ENCODE peak calls at places on chromosomes 6 and 20, in ten cellular contexts. One of them, this sample, is unnamed.
A peak's percentile ranks its signal among the peaks of the same experiment; 100 is the strongest.

GRCh38 chr6:139603554-139603953 is 229.1 kb upstream of the CITED2 start:
- DNase-seq in GM23248: no peak
- DNase-seq in DND-41: no peak
- DNase-seq in fibroblast of lung: no peak
- DNase-seq in PC-3: no peak
- DNase-seq in hepatocyte: peak; percentile 19
- DNase-seq in mammary epithelial cell: no peak
- DNase-seq in neural progenitor cell: no peak
- DNase-seq in SK-N-MC: no peak
- DNase-seq in MM.1S: no peak
- DNase-seq in this sample: no peak

GRCh38 chr6:112330877-112331260 is 16.3 kb upstream of the RFPL4B start:
- DNase-seq in GM23248: no peak
- DNase-seq in DND-41: no peak
- DNase-seq in fibroblast of lung: no peak
- DNase-seq in PC-3: no peak
- DNase-seq in hepatocyte: no peak
- DNase-seq in mammary epithelial cell: no peak
- DNase-seq in neural progenitor cell: no peak
- DNase-seq in SK-N-MC: no peak
- DNase-seq in MM.1S: no peak
- DNase-seq in this sample: no peak

GRCh38 chr20:59273699-59274380 is 26.6 kb upstream of the EDN3 start:
- DNase-seq in GM23248: no peak
- DNase-seq in DND-41: no peak
- DNase-seq in fibroblast of lung: no peak
- DNase-seq in PC-3: no peak
- DNase-seq in hepatocyte: no peak
- DNase-seq in mammary epithelial cell: no peak
- DNase-seq in neural progenitor cell: no peak
- DNase-seq in SK-N-MC: no peak
- DNase-seq in MM.1S: no peak
- DNase-seq in this sample: no peak

GRCh38 chr6:3421763-3422456 is 34.9 kb downstream of the SLC22A23 start:
- DNase-seq in GM23248: peak; percentile 94
- DNase-seq in DND-41: no peak
- DNase-seq in fibroblast of lung: peak; percentile 30
- DNase-seq in PC-3: peak; percentile 64
- DNase-seq in hepatocyte: peak; percentile 44
- DNase-seq in mammary epithelial cell: peak; percentile 49
- DNase-seq in neural progenitor cell: no peak
- DNase-seq in SK-N-MC: no peak
- DNase-seq in MM.1S: no peak
- DNase-seq in this sample: peak; percentile 85

GRCh38 chr20:28562510-28562898 is 2695.0 kb upstream of the DEFB115 start:
- DNase-seq in GM23248: peak; percentile 89
- DNase-seq in DND-41: no peak
- DNase-seq in fibroblast of lung: peak; percentile 54
- DNase-seq in PC-3: peak; percentile 52
- DNase-seq in hepatocyte: peak; percentile 5
- DNase-seq in mammary epithelial cell: no peak
- DNase-seq in neural progenitor cell: no peak
- DNase-seq in SK-N-MC: no peak
- DNase-seq in MM.1S: no peak
- DNase-seq in this sample: no peak

GRCh38 chr20:35329435-35330139 is 37.4 kb upstream of the FAM83C start:
- DNase-seq in GM23248: peak; percentile 51
- DNase-seq in DND-41: peak; percentile 63
- DNase-seq in fibroblast of lung: peak; percentile 46
- DNase-seq in PC-3: peak; percentile 83
- DNase-seq in hepatocyte: peak; percentile 56
- DNase-seq in mammary epithelial cell: peak; percentile 31
- DNase-seq in neural progenitor cell: peak; percentile 65
- DNase-seq in SK-N-MC: no peak
- DNase-seq in MM.1S: peak; percentile 50
- DNase-seq in this sample: no peak

GRCh38 chr6:52435345-52435744 is 15.2 kb downstream of the EFHC1 start:
- DNase-seq in GM23248: no peak
- DNase-seq in DND-41: no peak
- DNase-seq in fibroblast of lung: no peak
- DNase-seq in PC-3: no peak
- DNase-seq in hepatocyte: no peak
- DNase-seq in mammary epithelial cell: no peak
- DNase-seq in neural progenitor cell: no peak
- DNase-seq in SK-N-MC: no peak
- DNase-seq in MM.1S: no peak
- DNase-seq in this sample: no peak

GRCh38 chr20:62216636-62217566 is 3.2 kb downstream of the HRH3 start:
- DNase-seq in GM23248: no peak
- DNase-seq in DND-41: peak; percentile 39
- DNase-seq in fibroblast of lung: no peak
- DNase-seq in PC-3: no peak
- DNase-seq in hepatocyte: no peak
- DNase-seq in mammary epithelial cell: no peak
- DNase-seq in neural progenitor cell: no peak
- DNase-seq in SK-N-MC: no peak
- DNase-seq in MM.1S: no peak
- DNase-seq in this sample: no peak

DNA sequence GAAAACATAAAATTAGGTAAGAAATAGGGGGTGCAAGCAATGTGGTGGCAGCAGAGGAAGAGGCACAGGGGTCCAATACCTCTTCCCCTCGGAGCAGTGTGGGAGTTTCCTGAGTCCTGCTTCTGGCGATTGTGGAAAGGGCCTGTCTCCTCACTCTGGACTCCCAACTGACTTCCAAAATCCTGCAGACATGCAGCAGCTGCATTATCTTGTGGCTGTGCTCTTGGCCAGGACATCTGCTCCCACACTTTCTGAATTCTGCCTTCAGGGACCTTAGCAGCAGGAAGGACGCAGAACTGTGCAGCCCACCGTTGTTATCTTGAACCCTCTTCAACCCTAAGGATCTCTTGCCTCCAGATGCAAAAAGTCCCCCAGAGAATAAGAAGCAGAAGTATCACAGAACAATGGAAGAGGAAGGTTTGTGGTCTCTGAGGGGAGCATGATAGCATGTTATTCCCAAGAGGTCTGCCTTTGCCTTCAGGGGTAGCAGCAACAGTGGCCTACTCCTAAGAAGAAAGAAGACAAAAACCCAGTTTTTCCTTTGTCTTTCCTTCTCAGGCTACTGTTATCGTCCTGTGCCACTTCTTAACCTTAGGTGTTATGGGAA is 102.5 kb upstream of the EMILIN3 start:
- DNase-seq in GM23248: no peak
- DNase-seq in DND-41: no peak
- DNase-seq in fibroblast of lung: no peak
- DNase-seq in PC-3: no peak
- DNase-seq in hepatocyte: no peak
- DNase-seq in mammary epithelial cell: no peak
- DNase-seq in neural progenitor cell: no peak
- DNase-seq in SK-N-MC: no peak
- DNase-seq in MM.1S: no peak
- DNase-seq in this sample: no peak
- TF ChIP-seq EZH2 in GM23248: no peak
- TF ChIP-seq EZH2 in DND-41: no peak
- TF ChIP-seq EZH2 in fibroblast of lung: no peak
- TF ChIP-seq EZH2 in PC-3: no peak
- TF ChIP-seq EZH2 in hepatocyte: no peak
- TF ChIP-seq EZH2 in mammary epithelial cell: no peak
- TF ChIP-seq EZH2 in neural progenitor cell: no peak
- TF ChIP-seq EZH2 in SK-N-MC: no peak
- TF ChIP-seq EZH2 in MM.1S: no peak
- TF ChIP-seq EZH2 in this sample: no peak

GRCh38 chr6:41636803-41637178 is 1.5 kb upstream of the MDFI start:
- DNase-seq in GM23248: no peak
- DNase-seq in DND-41: no peak
- DNase-seq in fibroblast of lung: no peak
- DNase-seq in PC-3: peak; percentile 91
- DNase-seq in hepatocyte: peak; percentile 89
- DNase-seq in mammary epithelial cell: peak; percentile 91
- DNase-seq in neural progenitor cell: peak; percentile 37
- DNase-seq in SK-N-MC: no peak
- DNase-seq in MM.1S: no peak
- DNase-seq in this sample: peak; percentile 51

GRCh38 chr6:41635365-41635764 is 2.9 kb upstream of the MDFI start:
- DNase-seq in GM23248: no peak
- DNase-seq in DND-41: no peak
- DNase-seq in fibroblast of lung: no peak
- DNase-seq in PC-3: no peak
- DNase-seq in hepatocyte: no peak
- DNase-seq in mammary epithelial cell: no peak
- DNase-seq in neural progenitor cell: no peak
- DNase-seq in SK-N-MC: no peak
- DNase-seq in MM.1S: no peak
- DNase-seq in this sample: no peak

GRCh38 chr6:41638801-41639555 is 710 bp downstream of the MDFI start:
- DNase-seq in GM23248: no peak
- DNase-seq in DND-41: no peak
- DNase-seq in fibroblast of lung: peak; percentile 33
- DNase-seq in PC-3: no peak
- DNase-seq in hepatocyte: peak; percentile 81
- DNase-seq in mammary epithelial cell: peak; percentile 39
- DNase-seq in neural progenitor cell: peak; percentile 73
- DNase-seq in SK-N-MC: no peak
- DNase-seq in MM.1S: no peak
- DNase-seq in this sample: peak; percentile 20

GRCh38 chr6:41638002-41638800 is at the start of gene MDFI:
- DNase-seq in GM23248: no peak
- DNase-seq in DND-41: peak; percentile 57
- DNase-seq in fibroblast of lung: no peak
- DNase-seq in PC-3: no peak
- DNase-seq in hepatocyte: peak; percentile 79
- DNase-seq in mammary epithelial cell: peak; percentile 23
- DNase-seq in neural progenitor cell: peak; percentile 81
- DNase-seq in SK-N-MC: no peak
- DNase-seq in MM.1S: no peak
- DNase-seq in this sample: peak; percentile 41

DNA sequence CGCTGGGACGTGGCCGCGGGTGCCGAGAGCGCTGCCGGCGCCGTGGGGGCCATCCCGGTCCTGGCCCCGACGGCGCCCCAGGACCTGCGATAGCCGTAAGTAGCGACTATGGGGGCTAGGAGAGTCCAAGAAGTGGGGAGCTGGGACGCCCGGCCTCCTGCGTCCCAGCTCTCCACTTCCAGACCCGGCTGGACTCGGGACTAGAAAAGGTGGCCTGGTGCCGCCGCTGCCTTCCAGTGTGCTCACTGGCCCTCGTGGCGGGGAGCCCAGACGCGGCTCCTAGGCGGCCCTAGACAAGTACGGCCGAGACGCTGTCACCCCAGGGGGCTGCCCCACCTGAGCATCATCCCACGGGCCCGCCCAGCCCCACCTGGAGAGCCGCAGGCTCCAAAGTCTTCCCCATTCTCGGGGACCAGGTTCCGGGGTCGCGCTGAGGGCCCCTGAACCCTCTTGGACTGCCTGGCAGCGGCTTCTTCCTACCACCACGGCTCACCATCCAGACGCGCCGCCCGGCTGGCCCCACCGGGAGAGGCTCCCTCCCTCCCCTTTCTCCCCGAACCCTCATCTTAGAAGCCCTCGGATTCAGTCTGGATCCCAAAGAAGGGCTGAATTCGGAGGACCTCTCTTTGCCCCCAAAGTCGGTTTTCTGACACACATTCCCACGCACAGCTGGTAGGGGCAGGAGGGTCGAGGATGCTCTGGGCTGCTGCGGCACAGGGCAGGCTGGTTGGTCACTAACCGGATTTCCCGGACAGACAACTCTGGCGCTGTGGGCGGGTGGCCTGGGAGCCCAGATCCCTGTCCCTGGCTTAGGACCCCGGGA is 878 bp upstream of the MDFI start:
- DNase-seq in GM23248: no peak
- DNase-seq in DND-41: no peak
- DNase-seq in fibroblast of lung: no peak
- DNase-seq in PC-3: peak; percentile 66
- DNase-seq in hepatocyte: peak; percentile 41
- DNase-seq in mammary epithelial cell: peak; percentile 46
- DNase-seq in neural progenitor cell: peak; percentile 62
- DNase-seq in SK-N-MC: no peak
- DNase-seq in MM.1S: no peak
- DNase-seq in this sample: peak; percentile 36
- TF ChIP-seq EZH2 in GM23248: no peak
- TF ChIP-seq EZH2 in DND-41: no peak
- TF ChIP-seq EZH2 in fibroblast of lung: peak; percentile 96
- TF ChIP-seq EZH2 in PC-3: no peak
- TF ChIP-seq EZH2 in hepatocyte: no peak
- TF ChIP-seq EZH2 in mammary epithelial cell: no peak
- TF ChIP-seq EZH2 in neural progenitor cell: peak; percentile 97
- TF ChIP-seq EZH2 in SK-N-MC: no peak
- TF ChIP-seq EZH2 in MM.1S: no peak
- TF ChIP-seq EZH2 in this sample: peak; percentile 29

GRCh38 chr6:10411915-10412164 is 3.0 kb downstream of the TFAP2A start:
- DNase-seq in GM23248: no peak
- DNase-seq in DND-41: no peak
- DNase-seq in fibroblast of lung: no peak
- DNase-seq in PC-3: no peak
- DNase-seq in hepatocyte: no peak
- DNase-seq in mammary epithelial cell: no peak
- DNase-seq in neural progenitor cell: no peak
- DNase-seq in SK-N-MC: no peak
- DNase-seq in MM.1S: no peak
- DNase-seq in this sample: peak; percentile 64

GRCh38 chr6:10410214-10410873 is 4.5 kb downstream of the TFAP2A start:
- DNase-seq in GM23248: no peak
- DNase-seq in DND-41: no peak
- DNase-seq in fibroblast of lung: no peak
- DNase-seq in PC-3: peak; percentile 31
- DNase-seq in hepatocyte: no peak
- DNase-seq in mammary epithelial cell: peak; percentile 25
- DNase-seq in neural progenitor cell: no peak
- DNase-seq in SK-N-MC: no peak
- DNase-seq in MM.1S: no peak
- DNase-seq in this sample: no peak

GRCh38 chr6:10412165-10412947 is 2.5 kb downstream of the TFAP2A start:
- DNase-seq in GM23248: peak; percentile 86
- DNase-seq in DND-41: no peak
- DNase-seq in fibroblast of lung: peak; percentile 44
- DNase-seq in PC-3: peak; percentile 84
- DNase-seq in hepatocyte: peak; percentile 81
- DNase-seq in mammary epithelial cell: peak; percentile 92
- DNase-seq in neural progenitor cell: peak; percentile 73
- DNase-seq in SK-N-MC: no peak
- DNase-seq in MM.1S: peak; percentile 75
- DNase-seq in this sample: no peak

GRCh38 chr6:10409766-10410209 is 5.1 kb downstream of the TFAP2A start:
- DNase-seq in GM23248: no peak
- DNase-seq in DND-41: no peak
- DNase-seq in fibroblast of lung: no peak
- DNase-seq in PC-3: no peak
- DNase-seq in hepatocyte: no peak
- DNase-seq in mammary epithelial cell: peak; percentile 33
- DNase-seq in neural progenitor cell: peak; percentile 39
- DNase-seq in SK-N-MC: no peak
- DNase-seq in MM.1S: no peak
- DNase-seq in this sample: no peak

DNA sequence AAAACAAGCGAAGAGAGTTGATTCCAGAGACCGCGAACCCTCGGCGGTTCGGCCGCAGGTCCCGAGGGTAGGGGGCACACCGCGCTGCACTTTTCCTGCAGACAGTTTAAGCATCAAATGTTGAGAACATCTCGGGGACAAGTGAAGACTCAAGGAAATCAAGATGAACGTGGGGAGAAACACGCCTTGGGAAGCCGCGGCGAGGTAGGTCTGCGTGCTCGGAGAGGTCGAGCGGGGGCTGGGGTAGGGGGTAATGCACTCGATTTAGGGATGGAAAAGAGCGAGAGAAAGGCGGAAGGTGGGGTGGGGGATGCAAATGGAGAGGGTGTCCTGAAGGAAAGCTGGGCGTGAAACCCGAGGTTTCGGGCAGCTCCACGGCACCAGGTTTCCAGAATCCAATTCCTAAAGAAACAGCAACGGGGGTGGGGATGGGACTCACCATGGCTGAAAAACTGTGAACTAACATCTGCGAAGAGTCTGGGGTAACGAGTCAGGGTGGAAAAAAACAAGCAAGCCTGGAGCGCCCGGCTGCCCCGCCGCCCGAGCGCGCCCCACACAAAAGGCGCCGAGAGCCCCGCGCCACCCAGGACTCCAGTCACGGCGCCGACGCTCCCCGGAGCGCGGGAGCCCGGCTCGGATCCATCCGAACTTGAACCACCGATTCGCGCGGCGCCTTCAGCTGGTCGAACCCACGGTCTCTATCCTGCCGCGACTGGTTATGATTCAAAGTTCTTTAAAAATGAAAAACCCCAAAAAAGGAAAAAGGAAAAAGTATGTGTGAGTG is 3.6 kb downstream of the TFAP2A start:
- DNase-seq in GM23248: peak; percentile 67
- DNase-seq in DND-41: no peak
- DNase-seq in fibroblast of lung: no peak
- DNase-seq in PC-3: no peak
- DNase-seq in hepatocyte: no peak
- DNase-seq in mammary epithelial cell: peak; percentile 32
- DNase-seq in neural progenitor cell: peak; percentile 46
- DNase-seq in SK-N-MC: no peak
- DNase-seq in MM.1S: no peak
- DNase-seq in this sample: no peak
- TF ChIP-seq EZH2 in GM23248: peak; percentile 16
- TF ChIP-seq EZH2 in DND-41: no peak
- TF ChIP-seq EZH2 in fibroblast of lung: peak; percentile 86
- TF ChIP-seq EZH2 in PC-3: no peak
- TF ChIP-seq EZH2 in hepatocyte: peak; percentile 95
- TF ChIP-seq EZH2 in mammary epithelial cell: no peak
- TF ChIP-seq EZH2 in neural progenitor cell: peak; percentile 75
- TF ChIP-seq EZH2 in SK-N-MC: no peak
- TF ChIP-seq EZH2 in MM.1S: no peak
- TF ChIP-seq EZH2 in this sample: peak; percentile 88

GRCh38 chr6:37696841-37697735 is 595 bp downstream of the MDGA1 start:
- DNase-seq in GM23248: peak; percentile 61
- DNase-seq in DND-41: peak; percentile 48
- DNase-seq in fibroblast of lung: no peak
- DNase-seq in PC-3: no peak
- DNase-seq in hepatocyte: peak; percentile 48
- DNase-seq in mammary epithelial cell: peak; percentile 35
- DNase-seq in neural progenitor cell: peak; percentile 55
- DNase-seq in SK-N-MC: no peak
- DNase-seq in MM.1S: peak; percentile 13
- DNase-seq in this sample: peak; percentile 19
- TF ChIP-seq EZH2 in GM23248: no peak
- TF ChIP-seq EZH2 in DND-41: peak; percentile 98
- TF ChIP-seq EZH2 in fibroblast of lung: no peak
- TF ChIP-seq EZH2 in PC-3: no peak
- TF ChIP-seq EZH2 in hepatocyte: no peak
- TF ChIP-seq EZH2 in mammary epithelial cell: no peak
- TF ChIP-seq EZH2 in neural progenitor cell: peak; percentile 59
- TF ChIP-seq EZH2 in SK-N-MC: no peak
- TF ChIP-seq EZH2 in MM.1S: no peak
- TF ChIP-seq EZH2 in this sample: no peak

This sample was measured in endothelial cell of umbilical vein.